ENCODE peak calls at places on chromosomes 3 and 15, in seven cellular contexts. I is tibial artery, F is cardiac fibroblast, A is LNCaP clone FGC, G is NB4, O is breast epithelium, V is hepatocyte. C is an unnamed sample.
A peak's percentile ranks its signal among the peaks of the same experiment; 100 is the strongest.

GRCh38 chr3:134623615-134624245 is 27.1 kb downstream of the KY start:
- DNase-seq in I (no peak), F (no peak), A (no peak), G (no peak), O (no peak), V (no peak), C (no peak)

GRCh38 chr3:142875099-142875498 is 13.8 kb downstream of the PCOLCE2 start:
- DNase-seq in I (no peak), F (no peak), A (no peak), G (no peak), O (no peak), V (no peak), C (no peak)

GRCh38 chr3:142999881-143000280 is 1.5 kb upstream of the U2SURP start:
- DNase-seq in I (no peak), F (peak; percentile 27), A (no peak), G (peak; percentile 36), O (no peak), V (no peak), C (no peak)

GRCh38 chr3:14640157-14640562 is 11.4 kb upstream of the CCDC174 start:
- DNase-seq in I (no peak), F (peak; percentile 12), A (no peak), G (no peak), O (no peak), V (no peak), C (no peak)

GRCh38 chr15:93037341-93038063 is 51.5 kb downstream of the RGMA start:
- DNase-seq in I (peak; percentile 79), F (peak; percentile 64), A (no peak), G (peak; percentile 99), O (peak; percentile 53), V (peak; percentile 41), C (peak; percentile 68)

GRCh38 chr3:195133462-195133861 is 137.5 kb downstream of the XXYLT1 start:
- DNase-seq in I (no peak), F (peak; percentile 90), A (peak; percentile 78), G (no peak), O (no peak), V (no peak), C (peak; percentile 44)

GRCh38 chr3:178568152-178568753 is 32.0 kb downstream of the KCNMB2 start:
- DNase-seq in I (no peak), F (peak; percentile 3), A (no peak), G (no peak), O (no peak), V (peak; percentile 8), C (peak; percentile 74)

GRCh38 chr3:125045194-125045593 is 10.6 kb downstream of the HEG1 start:
- DNase-seq in I (no peak), F (peak; percentile 52), A (no peak), G (no peak), O (no peak), V (no peak), C (peak; percentile 77)

GRCh38 chr3:114848643-114849350 is 298.3 kb downstream of the ZBTB20 start:
- DNase-seq in I (no peak), F (no peak), A (no peak), G (no peak), O (no peak), V (no peak), C (no peak)

GRCh38 chr3:30188713-30189112 is 417.7 kb upstream of the TGFBR2 start:
- DNase-seq in I (no peak), F (no peak), A (no peak), G (no peak), O (no peak), V (peak; percentile 6), C (peak; percentile 3)

GRCh38 chr3:149004622-149005021 is 13.3 kb downstream of the GYG1 start:
- DNase-seq in I (no peak), F (no peak), A (peak; percentile 74), G (no peak), O (no peak), V (no peak), C (peak; percentile 48)

GRCh38 chr3:33312361-33312760 is 35.1 kb downstream of the FBXL2 start:
- DNase-seq in I (no peak), F (peak; percentile 64), A (no peak), G (no peak), O (no peak), V (no peak), C (no peak)

GRCh38 chr3:58260261-58260731 is 22.7 kb downstream of the ABHD6 start:
- DNase-seq in I (no peak), F (no peak), A (no peak), G (peak; percentile 75), O (no peak), V (no peak), C (peak; percentile 55)

GRCh38 chr3:46916278-46916677 is 38.8 kb downstream of the PTH1R start:
- DNase-seq in I (no peak), F (no peak), A (no peak), G (no peak), O (no peak), V (no peak), C (peak; percentile 64)

GRCh38 chr15:92083190-92083589 is 229.7 kb downstream of the SLCO3A1 start:
- DNase-seq in I (no peak), F (no peak), A (no peak), G (no peak), O (no peak), V (no peak), C (no peak)

GRCh38 chr15:98292442-98293240 is 332.1 kb downstream of the ARRDC4 start:
- DNase-seq in I (no peak), F (peak; percentile 2), A (no peak), G (peak; percentile 60), O (no peak), V (peak; percentile 68), C (peak; percentile 17)
- TF ChIP-seq CTCF in I (peak; percentile 34), F (peak; percentile 61), A (peak; percentile 76), G (peak; percentile 91), O (no peak), V (peak; percentile 64), C (peak; percentile 69)

GRCh38 chr3:98733055-98733777 is 29.9 kb upstream of the ST3GAL6 start:
- DNase-seq in I (peak; percentile 64), F (peak; percentile 51), A (no peak), G (peak; percentile 73), O (no peak), V (peak; percentile 50), C (peak; percentile 75)

GRCh38 chr3:98733778-98734281 is 29.3 kb upstream of the ST3GAL6 start:
- DNase-seq in I (no peak), F (peak; percentile 24), A (peak; percentile 56), G (peak; percentile 51), O (no peak), V (peak; percentile 27), C (peak; percentile 81)

GRCh38 chr3:98734737-98735136 is 28.4 kb upstream of the ST3GAL6 start:
- DNase-seq in I (no peak), F (peak; percentile 36), A (no peak), G (no peak), O (no peak), V (no peak), C (peak; percentile 62)

GRCh38 chr3:98735296-98735695 is 27.8 kb upstream of the ST3GAL6 start:
- DNase-seq in I (no peak), F (no peak), A (no peak), G (no peak), O (no peak), V (no peak), C (no peak)

DNA sequence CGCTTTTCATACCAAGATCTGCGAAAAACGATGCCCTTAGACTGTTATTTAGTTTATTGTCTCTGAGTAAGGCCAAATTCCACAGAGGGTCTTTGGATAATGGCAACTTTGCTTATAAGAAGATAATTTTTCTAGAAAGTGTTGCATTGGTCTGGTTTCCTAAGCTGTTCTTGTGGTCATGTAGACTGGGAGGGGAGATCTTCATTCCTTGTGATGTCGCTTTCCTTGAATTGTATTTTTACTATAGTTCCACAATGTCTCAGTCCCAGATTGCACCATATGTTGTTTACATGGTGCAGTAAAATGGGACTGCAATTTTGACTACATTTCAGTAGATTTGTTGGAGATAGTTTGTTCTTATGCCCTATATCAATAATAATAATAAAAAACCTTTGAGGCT is 28.8 kb upstream of the ST3GAL6 start:
- DNase-seq in I (no peak), F (no peak), A (no peak), G (peak; percentile 13), O (no peak), V (no peak), C (peak; percentile 43)
- H3K4me3 ChIP-seq in I (peak overlapping the region; percentile 96), F (peak overlapping the region; percentile 89), A (no peak overlapping the region), G (peak overlapping the region; percentile 65), O (peak overlapping the region; percentile 80), V (peak overlapping the region; percentile 82), C (peak overlapping the region; percentile 68)

GRCh38 chr15:75200765-75201608 is 695 bp upstream of the C15orf39 start:
- DNase-seq in I (peak; percentile 80), F (no peak), A (no peak), G (peak; percentile 49), O (peak; percentile 85), V (peak; percentile 90), C (peak; percentile 55)

GRCh38 chr15:75203017-75203907 is 1.6 kb downstream of the C15orf39 start:
- DNase-seq in I (no peak), F (peak; percentile 37), A (no peak), G (peak; percentile 53), O (peak; percentile 35), V (no peak), C (peak; percentile 57)

GRCh38 chr15:75201609-75202250 is at the start of gene C15orf39:
- DNase-seq in I (peak; percentile 85), F (peak; percentile 78), A (no peak), G (peak; percentile 85), O (peak; percentile 57), V (peak; percentile 92), C (peak; percentile 83)

GRCh38 chr15:75203908-75204263 is 2.2 kb downstream of the C15orf39 start:
- DNase-seq in I (no peak), F (no peak), A (no peak), G (peak; percentile 45), O (no peak), V (no peak), C (peak; percentile 14)

DNA sequence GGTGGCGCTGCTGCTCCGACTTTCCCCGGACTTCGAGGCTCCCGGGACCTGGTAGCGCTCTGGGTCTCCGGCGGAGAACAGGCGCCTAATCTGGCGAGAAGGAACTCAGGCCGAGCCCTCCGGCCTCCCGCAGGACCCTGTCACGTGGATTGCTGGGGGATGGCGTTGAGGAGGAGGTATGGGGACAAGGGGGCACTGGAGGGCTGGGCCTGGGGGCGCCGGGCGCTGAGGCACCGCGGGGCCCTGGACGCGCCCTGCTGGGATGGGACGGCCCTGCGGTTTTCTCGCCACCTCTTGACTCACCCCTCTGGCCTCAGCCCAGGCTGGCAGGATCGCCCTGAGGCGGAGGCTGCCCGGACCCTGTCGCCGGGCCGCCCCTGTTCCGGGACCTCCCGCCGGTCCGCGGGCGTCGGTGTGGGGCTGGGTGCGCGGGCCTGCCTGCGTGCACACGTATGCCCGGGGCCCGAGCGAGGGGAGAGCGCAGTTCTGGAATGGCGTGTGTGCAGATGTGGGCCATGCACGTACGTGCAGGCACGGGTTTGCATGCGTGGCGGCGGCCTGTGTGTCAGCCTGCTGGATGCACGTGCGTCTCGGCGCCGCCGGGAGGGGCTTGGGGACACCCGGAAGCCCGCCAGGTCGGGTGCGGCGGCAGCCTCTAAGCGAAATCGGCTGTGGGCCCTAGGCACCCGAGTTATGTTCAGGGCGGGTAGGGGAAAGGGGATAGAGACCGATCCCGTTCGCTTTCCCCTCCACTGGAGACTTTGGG is 752 bp downstream of the C15orf39 start:
- DNase-seq in I (peak; percentile 94), F (peak; percentile 82), A (no peak), G (peak; percentile 89), O (peak; percentile 70), V (peak; percentile 90), C (peak; percentile 87)
- TF ChIP-seq CTCF in I (no peak), F (no peak), A (no peak), G (no peak), O (no peak), V (no peak), C (no peak)

GRCh38 chr3:7637694-7638093 is 776.8 kb downstream of the GRM7 start:
- DNase-seq in I (no peak), F (no peak), A (no peak), G (no peak), O (no peak), V (no peak), C (no peak)
- H3K4me3 ChIP-seq in I (no peak overlapping the region), F (no peak overlapping the region), A (no peak overlapping the region), G (no peak overlapping the region), O (no peak overlapping the region), V (no peak overlapping the region), C (no peak overlapping the region)

GRCh38 chr15:41492597-41493204 is 973 bp upstream of the ITPKA start:
- DNase-seq in I (no peak), F (no peak), A (no peak), G (no peak), O (no peak), V (no peak), C (peak; percentile 27)
- TF ChIP-seq CTCF in I (no peak), F (no peak), A (no peak), G (no peak), O (no peak), V (no peak), C (no peak)

C was measured in fibroblast of villous mesenchyme.